ENCODE peak calls at places on chromosome 12, in nine cellular contexts. One of them, this sample, is unnamed. For H3K4me1 and H3K9me3, the result is how much of the 10 kb centered on the place peaks cover.

GRCh38 chr12:64997858-64998257 is 123.2 kb downstream of the WIF1 start:
- DNase-seq in upper lobe of right lung: no peak
- DNase-seq in ovary: no peak
- DNase-seq in CD8-positive, alpha-beta T cell: no peak
- DNase-seq in ascending aorta: no peak
- DNase-seq in aorta: no peak
- DNase-seq in PC-3: no peak
- DNase-seq in K562: no peak
- DNase-seq in gastrocnemius medialis: no peak
- DNase-seq in this sample: no peak

GRCh38 chr12:103457471-103457870 is 38.3 kb downstream of the C12orf42 start:
- DNase-seq in upper lobe of right lung: no peak
- DNase-seq in ovary: no peak
- DNase-seq in CD8-positive, alpha-beta T cell: no peak
- DNase-seq in ascending aorta: no peak
- DNase-seq in aorta: no peak
- DNase-seq in PC-3: no peak
- DNase-seq in K562: no peak
- DNase-seq in gastrocnemius medialis: no peak
- DNase-seq in this sample: no peak

GRCh38 chr12:116249938-116250337 is 27.6 kb downstream of the MED13L start:
- DNase-seq in upper lobe of right lung: no peak
- DNase-seq in ovary: no peak
- DNase-seq in CD8-positive, alpha-beta T cell: no peak
- DNase-seq in ascending aorta: no peak
- DNase-seq in aorta: no peak
- DNase-seq in PC-3: no peak
- DNase-seq in K562: no peak
- DNase-seq in gastrocnemius medialis: no peak
- DNase-seq in this sample: no peak

GRCh38 chr12:88572785-88573565 is 7.3 kb downstream of the KITLG start:
- DNase-seq in upper lobe of right lung: no peak
- DNase-seq in ovary: no peak
- DNase-seq in CD8-positive, alpha-beta T cell: no peak
- DNase-seq in ascending aorta: no peak
- DNase-seq in aorta: no peak
- DNase-seq in PC-3: no peak
- DNase-seq in K562: no peak
- DNase-seq in gastrocnemius medialis: no peak
- DNase-seq in this sample: no peak

GRCh38 chr12:131606218-131606899 is 104.5 kb upstream of the SFSWAP start:
- DNase-seq in upper lobe of right lung: no peak
- DNase-seq in ovary: no peak
- DNase-seq in CD8-positive, alpha-beta T cell: no peak
- DNase-seq in ascending aorta: no peak
- DNase-seq in aorta: no peak
- DNase-seq in PC-3: peak
- DNase-seq in K562: no peak
- DNase-seq in gastrocnemius medialis: no peak
- DNase-seq in this sample: no peak

GRCh38 chr12:111753144-111753881 is 13.4 kb upstream of the ALDH2 start:
- DNase-seq in upper lobe of right lung: peak
- DNase-seq in ovary: peak
- DNase-seq in CD8-positive, alpha-beta T cell: no peak
- DNase-seq in ascending aorta: no peak
- DNase-seq in aorta: peak
- DNase-seq in PC-3: peak
- DNase-seq in K562: peak
- DNase-seq in gastrocnemius medialis: no peak
- DNase-seq in this sample: peak

GRCh38 chr12:2318286-2318685 is 265.5 kb downstream of the CACNA1C start:
- DNase-seq in upper lobe of right lung: no peak
- DNase-seq in ovary: no peak
- DNase-seq in CD8-positive, alpha-beta T cell: no peak
- DNase-seq in ascending aorta: no peak
- DNase-seq in aorta: peak
- DNase-seq in PC-3: no peak
- DNase-seq in K562: no peak
- DNase-seq in gastrocnemius medialis: no peak
- DNase-seq in this sample: no peak

GRCh38 chr12:66885115-66885875 is 206.4 kb upstream of the GRIP1 start:
- DNase-seq in upper lobe of right lung: no peak
- DNase-seq in ovary: no peak
- DNase-seq in CD8-positive, alpha-beta T cell: no peak
- DNase-seq in ascending aorta: no peak
- DNase-seq in aorta: peak
- DNase-seq in PC-3: no peak
- DNase-seq in K562: peak
- DNase-seq in gastrocnemius medialis: no peak
- DNase-seq in this sample: no peak

GRCh38 chr12:132413931-132414588 is 75.9 kb upstream of the FBRSL1 start:
- DNase-seq in upper lobe of right lung: no peak
- DNase-seq in ovary: no peak
- DNase-seq in CD8-positive, alpha-beta T cell: no peak
- DNase-seq in ascending aorta: no peak
- DNase-seq in aorta: no peak
- DNase-seq in PC-3: peak
- DNase-seq in K562: peak
- DNase-seq in gastrocnemius medialis: no peak
- DNase-seq in this sample: no peak

GRCh38 chr12:95178136-95178535 is 39.1 kb downstream of the FGD6 start:
- DNase-seq in upper lobe of right lung: no peak
- DNase-seq in ovary: no peak
- DNase-seq in CD8-positive, alpha-beta T cell: no peak
- DNase-seq in ascending aorta: no peak
- DNase-seq in aorta: no peak
- DNase-seq in PC-3: peak
- DNase-seq in K562: no peak
- DNase-seq in gastrocnemius medialis: no peak
- DNase-seq in this sample: no peak

GRCh38 chr12:86727151-86727550 is 471.0 kb upstream of the MGAT4C start:
- DNase-seq in upper lobe of right lung: no peak
- DNase-seq in ovary: no peak
- DNase-seq in CD8-positive, alpha-beta T cell: no peak
- DNase-seq in ascending aorta: no peak
- DNase-seq in aorta: no peak
- DNase-seq in PC-3: peak
- DNase-seq in K562: no peak
- DNase-seq in gastrocnemius medialis: no peak
- DNase-seq in this sample: no peak

GRCh38 chr12:16520328-16520727 is 85.6 kb downstream of the LMO3 start:
- DNase-seq in upper lobe of right lung: no peak
- DNase-seq in ovary: no peak
- DNase-seq in CD8-positive, alpha-beta T cell: no peak
- DNase-seq in ascending aorta: no peak
- DNase-seq in aorta: no peak
- DNase-seq in PC-3: no peak
- DNase-seq in K562: no peak
- DNase-seq in gastrocnemius medialis: no peak
- DNase-seq in this sample: no peak

GRCh38 chr12:15208871-15209656 is 12.2 kb downstream of the RERG start:
- DNase-seq in upper lobe of right lung: no peak
- DNase-seq in ovary: no peak
- DNase-seq in CD8-positive, alpha-beta T cell: no peak
- DNase-seq in ascending aorta: no peak
- DNase-seq in aorta: no peak
- DNase-seq in PC-3: no peak
- DNase-seq in K562: no peak
- DNase-seq in gastrocnemius medialis: no peak
- DNase-seq in this sample: no peak

GRCh38 chr12:122029620-122030426 is 8.1 kb downstream of the BCL7A start:
- DNase-seq in upper lobe of right lung: no peak
- DNase-seq in ovary: no peak
- DNase-seq in CD8-positive, alpha-beta T cell: no peak
- DNase-seq in ascending aorta: no peak
- DNase-seq in aorta: no peak
- DNase-seq in PC-3: no peak
- DNase-seq in K562: no peak
- DNase-seq in gastrocnemius medialis: no peak
- DNase-seq in this sample: peak

GRCh38 chr12:56991319-56991906 is 14.9 kb downstream of the ZBTB39 start:
- DNase-seq in upper lobe of right lung: no peak
- DNase-seq in ovary: peak
- DNase-seq in CD8-positive, alpha-beta T cell: no peak
- DNase-seq in ascending aorta: no peak
- DNase-seq in aorta: no peak
- DNase-seq in PC-3: no peak
- DNase-seq in K562: peak
- DNase-seq in gastrocnemius medialis: peak
- DNase-seq in this sample: peak

GRCh38 chr12:104387190-104387589 is 69.6 kb upstream of the CHST11 start:
- DNase-seq in upper lobe of right lung: no peak
- DNase-seq in ovary: no peak
- DNase-seq in CD8-positive, alpha-beta T cell: no peak
- DNase-seq in ascending aorta: no peak
- DNase-seq in aorta: no peak
- DNase-seq in PC-3: no peak
- DNase-seq in K562: peak
- DNase-seq in gastrocnemius medialis: no peak
- DNase-seq in this sample: no peak

DNA sequence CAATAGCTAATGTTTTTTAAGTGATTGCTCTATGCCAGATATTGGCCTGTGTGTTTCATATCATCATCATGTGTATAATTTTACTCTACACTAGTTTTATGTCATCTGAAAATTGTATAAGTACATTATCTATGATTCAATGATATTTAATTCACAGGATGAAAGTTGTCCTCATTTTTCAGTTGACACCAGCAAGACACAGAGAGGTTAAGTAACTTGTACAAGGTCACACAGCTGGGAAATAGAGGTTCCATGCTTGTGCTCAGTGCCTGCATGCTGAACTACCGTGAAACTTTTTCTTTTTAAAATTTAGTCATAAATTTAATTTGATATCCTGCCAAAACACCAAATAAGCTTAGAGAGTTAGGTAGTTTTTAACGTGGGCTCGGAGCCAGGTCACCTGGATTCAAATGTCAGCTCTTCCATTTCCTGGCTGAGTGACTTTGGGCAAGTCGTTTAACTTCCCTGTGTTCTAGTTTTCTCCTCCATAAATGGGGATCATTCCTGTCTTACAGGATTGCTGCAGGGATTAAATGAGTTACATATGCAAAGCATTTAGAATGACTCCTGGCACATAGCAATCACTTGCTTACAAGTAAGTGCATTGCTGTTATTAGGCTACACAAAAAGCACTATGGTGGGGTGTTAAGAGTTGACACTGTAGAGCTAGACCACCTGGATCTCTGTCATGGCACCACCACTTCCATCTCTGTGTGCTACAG is 183.9 kb downstream of the ETV6 start:
- DNase-seq in upper lobe of right lung: no peak
- DNase-seq in ovary: no peak
- DNase-seq in CD8-positive, alpha-beta T cell: no peak
- DNase-seq in ascending aorta: no peak
- DNase-seq in aorta: no peak
- DNase-seq in PC-3: no peak
- DNase-seq in K562: no peak
- DNase-seq in gastrocnemius medialis: no peak
- DNase-seq in this sample: no peak
- H3K4me1 ChIP-seq in upper lobe of right lung: half or more
- H3K4me1 ChIP-seq in ovary: under half
- H3K4me1 ChIP-seq in CD8-positive, alpha-beta T cell: under half
- H3K4me1 ChIP-seq in ascending aorta: under half
- H3K4me1 ChIP-seq in aorta: under half
- H3K4me1 ChIP-seq in PC-3: under half
- H3K4me1 ChIP-seq in K562: under half
- H3K4me1 ChIP-seq in gastrocnemius medialis: under half
- H3K4me1 ChIP-seq in this sample: half or more

GRCh38 chr12:70536650-70537049 is 100.6 kb downstream of the PTPRB start:
- DNase-seq in upper lobe of right lung: no peak
- DNase-seq in ovary: no peak
- DNase-seq in CD8-positive, alpha-beta T cell: no peak
- DNase-seq in ascending aorta: no peak
- DNase-seq in aorta: no peak
- DNase-seq in PC-3: no peak
- DNase-seq in K562: no peak
- DNase-seq in gastrocnemius medialis: no peak
- DNase-seq in this sample: no peak
- H3K27ac ChIP-seq in upper lobe of right lung: peak
- H3K27ac ChIP-seq in ovary: no peak
- H3K27ac ChIP-seq in CD8-positive, alpha-beta T cell: no peak
- H3K27ac ChIP-seq in ascending aorta: no peak
- H3K27ac ChIP-seq in aorta: no peak
- H3K27ac ChIP-seq in PC-3: no peak
- H3K27ac ChIP-seq in K562: no peak
- H3K27ac ChIP-seq in gastrocnemius medialis: peak
- H3K27ac ChIP-seq in this sample: peak

DNA sequence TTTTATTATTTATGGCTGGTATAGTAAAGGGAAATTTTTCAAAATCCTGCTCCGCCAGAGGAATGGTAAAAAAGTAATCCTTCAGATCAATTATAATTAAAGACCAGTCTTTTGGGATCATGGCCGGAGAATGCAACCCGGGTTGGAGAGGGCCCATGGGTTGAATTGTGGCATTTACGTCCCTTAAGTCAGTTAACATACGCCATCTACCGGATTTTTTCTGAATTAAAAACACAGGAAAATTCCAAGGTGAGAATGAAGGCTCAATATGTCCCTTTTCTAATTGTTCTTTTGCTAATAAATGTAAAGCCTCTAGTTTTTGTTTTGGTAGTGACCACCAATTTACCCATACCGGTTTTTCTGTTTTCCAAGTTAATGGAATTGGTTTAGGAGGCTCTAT is 602.8 kb downstream of the ALG10 start:
- DNase-seq in upper lobe of right lung: no peak
- DNase-seq in ovary: no peak
- DNase-seq in CD8-positive, alpha-beta T cell: no peak
- DNase-seq in ascending aorta: no peak
- DNase-seq in aorta: no peak
- DNase-seq in PC-3: peak
- DNase-seq in K562: no peak
- DNase-seq in gastrocnemius medialis: no peak
- DNase-seq in this sample: no peak
- H3K9me3 ChIP-seq in upper lobe of right lung: under half
- H3K9me3 ChIP-seq in ovary: under half
- H3K9me3 ChIP-seq in CD8-positive, alpha-beta T cell: under half
- H3K9me3 ChIP-seq in ascending aorta: under half
- H3K9me3 ChIP-seq in aorta: under half
- H3K9me3 ChIP-seq in PC-3: under half
- H3K9me3 ChIP-seq in K562: under half
- H3K9me3 ChIP-seq in gastrocnemius medialis: under half
- H3K9me3 ChIP-seq in this sample: under half

DNA sequence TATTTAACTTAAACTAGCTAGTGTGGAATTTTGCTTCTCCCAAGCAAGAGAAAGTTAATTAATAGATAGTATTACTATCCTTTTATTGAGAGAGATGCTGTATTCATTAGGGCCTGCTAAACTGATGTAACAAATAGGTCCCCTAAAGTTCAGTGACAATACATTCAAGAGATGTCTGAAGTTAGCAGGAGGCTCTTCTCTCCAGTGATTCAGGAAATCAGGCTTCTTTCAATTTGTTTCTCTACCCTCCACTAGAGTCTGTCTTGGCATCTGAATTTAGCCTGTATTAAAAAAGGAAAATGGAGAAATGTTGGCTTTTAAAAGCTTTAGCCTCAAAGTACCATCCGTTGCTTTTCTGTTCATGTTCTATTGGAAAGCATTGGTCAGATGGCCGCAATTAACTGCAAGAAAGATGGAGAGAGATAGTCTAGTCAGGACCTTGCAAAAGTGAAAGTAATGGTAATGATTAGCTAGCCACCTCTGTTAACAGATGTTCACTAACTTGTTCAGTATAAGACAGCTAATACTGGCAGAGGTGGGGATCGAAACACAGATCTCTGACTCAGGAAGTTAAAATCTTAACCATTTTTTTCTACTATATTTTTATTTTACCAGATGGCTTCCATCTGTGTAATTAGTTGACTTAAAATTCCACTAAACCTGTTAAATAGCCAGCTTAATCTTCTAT is 786.8 kb downstream of the TMTC2 start:
- DNase-seq in upper lobe of right lung: no peak
- DNase-seq in ovary: no peak
- DNase-seq in CD8-positive, alpha-beta T cell: no peak
- DNase-seq in ascending aorta: no peak
- DNase-seq in aorta: no peak
- DNase-seq in PC-3: no peak
- DNase-seq in K562: no peak
- DNase-seq in gastrocnemius medialis: no peak
- DNase-seq in this sample: no peak
- H3K4me1 ChIP-seq in upper lobe of right lung: under half
- H3K4me1 ChIP-seq in ovary: under half
- H3K4me1 ChIP-seq in CD8-positive, alpha-beta T cell: under half
- H3K4me1 ChIP-seq in ascending aorta: under half
- H3K4me1 ChIP-seq in aorta: under half
- H3K4me1 ChIP-seq in PC-3: under half
- H3K4me1 ChIP-seq in K562: under half
- H3K4me1 ChIP-seq in gastrocnemius medialis: under half
- H3K4me1 ChIP-seq in this sample: under half